ENCODE peak calls at places on chromosomes 1 and 21, in seven cellular contexts. R is aorta, E is heart left ventricle, Q is left ventricle myocardium inferior, Y is IMR-90, F is upper lobe of left lung, K is esophagus muscularis mucosa. J is an unnamed sample.

GRCh38 chr1:242318140-242318539 is 206.4 kb downstream of the PLD5 start:
- DNase-seq in R (no peak), E (no peak), Q (no peak), Y (no peak), F (no peak), K (no peak), J (no peak)

GRCh38 chr1:31652891-31653489 is 8.3 kb upstream of the PEF1 start:
- DNase-seq in R (no peak), E (no peak), Q (no peak), Y (no peak), F (no peak), K (no peak), J (no peak)

GRCh38 chr1:66954208-66954607 is 29.4 kb downstream of the MIER1 start:
- DNase-seq in R (no peak), E (no peak), Q (no peak), Y (no peak), F (no peak), K (no peak), J (no peak)

GRCh38 chr1:43783671-43784205 is 76.4 kb downstream of the ST3GAL3 start:
- DNase-seq in R (no peak), E (no peak), Q (no peak), Y (peak; percentile 51), F (no peak), K (no peak), J (no peak)

GRCh38 chr1:51324271-51325010 is 5.9 kb downstream of the TTC39A start:
- DNase-seq in R (no peak), E (no peak), Q (no peak), Y (no peak), F (no peak), K (no peak), J (no peak)

GRCh38 chr1:26991310-26992116 is 2.0 kb upstream of the TRNP1 start:
- DNase-seq in R (no peak), E (no peak), Q (no peak), Y (peak; percentile 88), F (no peak), K (no peak), J (no peak)

GRCh38 chr21:45403825-45404725 is 890 bp upstream of the COL18A1 start:
- DNase-seq in R (peak; percentile 85), E (peak; percentile 68), Q (peak; percentile 69), Y (peak; percentile 31), F (peak; percentile 83), K (peak; percentile 94), J (peak; percentile 47)

GRCh38 chr1:192994141-192994540 is 65.0 kb downstream of the UCHL5 start:
- DNase-seq in R (no peak), E (no peak), Q (no peak), Y (no peak), F (no peak), K (no peak), J (no peak)

GRCh38 chr1:94119796-94120590 is 955 bp downstream of the ABCA4 start:
- DNase-seq in R (no peak), E (no peak), Q (no peak), Y (peak; percentile 23), F (no peak), K (no peak), J (no peak)

GRCh38 chr1:46191033-46191701 is 7.1 kb downstream of the POMGNT1 start:
- DNase-seq in R (no peak), E (no peak), Q (no peak), Y (peak; percentile 66), F (no peak), K (no peak), J (no peak)
- H3K4me3 ChIP-seq in R (no peak overlapping the region), E (no peak overlapping the region), Q (no peak overlapping the region), Y (no peak overlapping the region), F (no peak overlapping the region), K (no peak overlapping the region), J (no peak overlapping the region)

DNA sequence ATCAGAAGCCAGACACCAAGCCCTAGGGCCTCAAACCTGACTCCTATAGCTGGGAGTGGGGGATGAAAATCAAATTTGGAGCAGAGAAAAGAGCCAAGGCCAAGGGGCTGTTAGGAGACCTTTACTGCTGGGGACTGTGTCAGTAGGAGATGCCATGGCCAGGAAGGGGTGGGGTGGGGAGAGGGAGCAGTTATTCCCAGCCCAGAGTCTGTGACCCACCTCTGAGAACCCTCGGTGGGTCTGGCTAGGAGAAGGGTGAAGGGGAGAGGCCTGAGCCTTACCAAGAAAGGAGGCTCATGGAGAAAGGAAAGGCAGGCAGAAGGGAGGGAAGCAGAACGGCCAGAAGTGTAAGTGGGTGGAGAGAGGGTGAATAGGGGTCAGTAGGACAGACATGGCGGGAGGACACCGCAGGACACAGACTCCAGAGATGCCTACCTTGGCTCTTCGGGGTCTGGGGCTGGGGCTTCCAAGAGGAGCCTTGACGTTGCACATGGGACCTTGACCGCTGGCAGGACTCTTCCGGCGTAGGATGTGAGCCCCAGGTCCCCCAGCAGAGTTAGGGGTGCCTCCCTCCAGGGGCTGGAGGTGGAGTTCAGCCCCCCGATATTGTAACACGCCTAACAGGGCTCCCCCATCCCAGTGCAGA is 1.2 kb downstream of the ADAMTS4 start:
- DNase-seq in R (peak; percentile 25), E (no peak), Q (no peak), Y (no peak), F (no peak), K (no peak), J (no peak)
- H3K4me1 ChIP-seq in R (no peaks in the 10 kb centered on the region), E (peaks cover 77% of the 10 kb centered on the region), Q (peaks cover 96% of the 10 kb centered on the region), Y (peaks cover 31% of the 10 kb centered on the region), F (peaks cover 31% of the 10 kb centered on the region), K (peaks cover 75% of the 10 kb centered on the region), J (peaks cover 87% of the 10 kb centered on the region)

GRCh38 chr1:112954059-112954458 is 1.9 kb downstream of the SLC16A1 start:
- DNase-seq in R (no peak), E (no peak), Q (no peak), Y (peak; percentile 13), F (no peak), K (no peak), J (no peak)
- H3K27ac ChIP-seq in R (no peak overlapping the region), E (no peak overlapping the region), Q (peak overlapping the region; percentile 98), Y (no peak overlapping the region), F (no peak overlapping the region), K (peak overlapping the region; percentile 85), J (no peak overlapping the region)

DNA sequence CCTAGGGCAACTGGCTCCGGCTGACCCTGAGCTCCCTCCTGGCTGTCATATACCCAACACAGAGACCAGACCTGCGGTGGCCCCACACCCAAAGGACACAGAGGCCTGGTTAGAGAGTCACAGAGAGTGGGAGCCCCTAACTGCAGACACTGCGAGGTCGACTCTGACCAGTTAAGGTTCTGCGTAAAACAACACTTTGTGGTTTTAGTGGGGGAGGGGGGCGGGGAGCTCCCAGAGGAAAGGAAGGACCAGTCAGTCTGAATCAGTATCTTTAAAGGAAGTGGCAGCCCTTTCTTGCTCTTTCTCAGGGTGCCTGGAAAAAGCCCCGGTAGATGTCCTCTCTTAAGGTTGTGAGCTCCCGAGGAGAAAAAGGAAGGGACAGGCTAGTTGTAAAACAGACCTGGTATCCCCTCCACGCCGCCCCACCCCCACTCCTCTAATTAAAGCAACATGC is 2.4 kb downstream of the SSBP3 start:
- DNase-seq in R (no peak), E (no peak), Q (no peak), Y (peak; percentile 84), F (no peak), K (no peak), J (no peak)
- H3K4me3 ChIP-seq in R (no peak overlapping the region), E (no peak overlapping the region), Q (peak overlapping the region; percentile 95), Y (peak overlapping the region; percentile 60), F (peak overlapping the region; percentile 97), K (peak overlapping the region; percentile 99), J (peak overlapping the region; percentile 83)

GRCh38 chr1:155951753-155952504 is 10.5 kb downstream of the RXFP4 start:
- DNase-seq in R (peak; percentile 18), E (no peak), Q (no peak), Y (no peak), F (no peak), K (no peak), J (no peak)

GRCh38 chr1:155952505-155952890 is 11.1 kb downstream of the RXFP4 start:
- DNase-seq in R (peak; percentile 30), E (no peak), Q (no peak), Y (no peak), F (no peak), K (no peak), J (no peak)

GRCh38 chr1:155947292-155947691 is 5.9 kb downstream of the RXFP4 start:
- DNase-seq in R (no peak), E (no peak), Q (no peak), Y (no peak), F (no peak), K (no peak), J (no peak)

GRCh38 chr1:155947741-155948140 is 6.3 kb downstream of the RXFP4 start:
- DNase-seq in R (no peak), E (no peak), Q (no peak), Y (no peak), F (no peak), K (no peak), J (no peak)

DNA sequence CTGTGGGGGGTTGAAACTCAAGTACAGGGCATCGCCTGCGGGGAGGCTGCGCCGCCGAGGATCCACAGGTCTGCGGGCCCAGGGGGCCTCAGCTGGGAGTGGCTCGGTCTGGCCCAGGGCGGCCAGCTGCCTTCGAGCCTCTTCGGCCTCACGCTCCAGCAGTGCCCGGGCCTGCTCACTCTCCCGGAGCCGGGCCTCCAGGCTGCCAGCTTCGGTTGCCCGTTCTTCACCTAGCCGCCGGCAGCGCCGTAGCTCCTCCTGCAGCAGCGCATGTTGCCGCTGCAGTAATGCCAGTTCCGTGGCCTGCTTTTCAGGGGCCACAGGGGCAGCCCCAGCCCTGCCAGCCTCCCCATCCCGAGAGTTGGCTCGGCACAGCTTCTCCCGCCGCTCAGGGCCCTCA is 9.4 kb downstream of the RXFP4 start:
- DNase-seq in R (no peak), E (no peak), Q (no peak), Y (no peak), F (peak; percentile 79), K (no peak), J (no peak)
- H3K4me1 ChIP-seq in R (no peaks in the 10 kb centered on the region), E (peaks cover 20% of the 10 kb centered on the region), Q (peaks cover 3% of the 10 kb centered on the region), Y (no peaks in the 10 kb centered on the region), F (peaks cover 15% of the 10 kb centered on the region), K (peaks cover 8% of the 10 kb centered on the region), J (peaks cover 15% of the 10 kb centered on the region)

DNA sequence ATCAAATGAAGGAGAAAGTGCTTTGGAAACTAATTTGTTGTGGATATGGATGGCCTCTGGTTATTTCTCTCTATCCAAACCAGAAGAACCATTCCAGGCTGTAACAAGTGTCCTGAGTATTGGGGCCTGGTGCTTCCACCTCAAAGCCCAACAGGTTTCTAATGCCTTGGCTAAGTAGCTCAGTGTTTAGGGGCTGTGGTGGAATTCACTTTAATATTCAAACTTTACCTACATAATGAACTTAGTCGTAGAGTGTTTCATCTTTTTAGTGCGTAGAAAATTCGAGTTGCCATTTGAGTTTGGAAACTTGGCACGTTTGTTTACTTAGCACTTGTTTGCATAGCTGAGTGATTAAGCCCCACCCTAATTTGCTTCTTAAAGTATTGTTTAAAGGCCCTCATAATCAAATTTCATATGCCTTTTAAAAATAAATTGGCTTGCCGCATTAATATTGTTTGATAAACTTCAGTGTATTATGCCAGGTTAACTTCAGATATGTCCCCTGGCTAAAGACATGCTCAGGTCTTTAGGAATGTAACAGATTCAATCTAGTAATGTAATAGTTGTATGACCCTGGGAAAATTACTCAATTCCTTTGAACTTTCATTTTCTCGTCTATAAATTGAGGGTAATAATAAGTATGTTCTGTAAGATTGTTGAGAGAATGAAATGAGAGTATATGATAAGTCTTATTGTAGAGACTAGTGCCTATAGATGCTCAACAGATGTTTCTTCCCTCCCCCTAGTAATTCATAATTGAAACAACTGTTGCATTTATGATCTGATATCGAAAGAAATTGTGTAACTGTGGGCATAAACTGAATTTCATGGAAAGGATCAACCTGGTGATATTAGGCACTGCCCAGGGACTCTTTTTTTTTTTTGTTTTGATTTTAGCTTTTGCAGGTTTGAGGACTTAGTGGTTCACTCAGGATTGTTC is 1.6 kb downstream of the AGO4 start:
- DNase-seq in R (no peak), E (no peak), Q (no peak), Y (no peak), F (no peak), K (no peak), J (no peak)
- H3K27ac ChIP-seq in R (no peak overlapping the region), E (peak overlapping the region; percentile 97), Q (peak overlapping the region; percentile 95), Y (peak overlapping the region; percentile 79), F (peak overlapping the region; percentile 98), K (peak overlapping the region; percentile 96), J (peak overlapping the region; percentile 94)